ENCODE peak calls at places on chromosome 18, in nine cellular contexts. N is adrenal gland; D is HTR-8/SVneo; E is heart right ventricle; S is hippocampal formation; P is pancreas; C is stimulated activated CD8-positive, alpha-beta memory T cell treated with anti-CD3 and anti-CD28 coated beads, Interleukin-12 subunit alpha, Interleukin-12 subunit beta, amount 100 ng/mL, for 1 hour; M is ureter; B is fibroblast of gingiva. G is an unnamed sample.

GRCh38 chr18:56869189-56869777 is 218.1 kb downstream of the WDR7 start:
- DNase-seq in N (no peak), D (peak), E (peak), S (peak), P (no peak), C (no peak), M (no peak), B (peak), G (no peak)

GRCh38 chr18:62716679-62717058 is 1.3 kb downstream of the PHLPP1 start:
- DNase-seq in N (peak), D (no peak), E (peak), S (peak), P (peak), C (peak), M (peak), B (no peak), G (no peak)

GRCh38 chr18:12011962-12012549 is 30.7 kb downstream of the IMPA2 start:
- DNase-seq in N (no peak), D (no peak), E (peak), S (no peak), P (peak), C (no peak), M (no peak), B (no peak), G (no peak)

GRCh38 chr18:57844319-57844718 is 41.2 kb upstream of the ATP8B1 start:
- DNase-seq in N (no peak), D (no peak), E (no peak), S (no peak), P (no peak), C (no peak), M (no peak), B (no peak), G (no peak)

GRCh38 chr18:45384137-45384998 is 230.9 kb upstream of the SLC14A2 start:
- DNase-seq in N (peak), D (no peak), E (peak), S (peak), P (peak), C (peak), M (peak), B (peak), G (peak)

GRCh38 chr18:73461780-73462059 is 593.9 kb upstream of the NETO1 start:
- DNase-seq in N (no peak), D (no peak), E (no peak), S (no peak), P (no peak), C (no peak), M (no peak), B (no peak), G (no peak)

GRCh38 chr18:60196818-60197217 is 175.8 kb downstream of the MC4R start:
- DNase-seq in N (no peak), D (no peak), E (no peak), S (no peak), P (no peak), C (no peak), M (no peak), B (no peak), G (no peak)

GRCh38 chr18:39057423-39058057 is 1491.9 kb upstream of the CELF4 start:
- DNase-seq in N (no peak), D (peak), E (no peak), S (no peak), P (no peak), C (no peak), M (no peak), B (no peak), G (no peak)

GRCh38 chr18:48597671-48598070 is 58.8 kb downstream of the CTIF start:
- DNase-seq in N (no peak), D (no peak), E (no peak), S (no peak), P (no peak), C (no peak), M (no peak), B (no peak), G (no peak)

GRCh38 chr18:28863396-28863795 is 686.5 kb upstream of the CDH2 start:
- DNase-seq in N (no peak), D (no peak), E (no peak), S (no peak), P (no peak), C (no peak), M (no peak), B (no peak), G (no peak)

GRCh38 chr18:58615150-58616132 is 13.4 kb downstream of the ALPK2 start:
- DNase-seq in N (no peak), D (no peak), E (no peak), S (no peak), P (no peak), C (peak), M (no peak), B (no peak), G (no peak)

GRCh38 chr18:1014951-1015627 is 110.4 kb downstream of the ADCYAP1 start:
- DNase-seq in N (no peak), D (peak), E (no peak), S (no peak), P (no peak), C (no peak), M (no peak), B (no peak), G (no peak)

GRCh38 chr18:21704603-21705364 is at the start of gene ABHD3:
- DNase-seq in N (peak), D (peak), E (peak), S (peak), P (peak), C (peak), M (peak), B (peak), G (peak)

GRCh38 chr18:33761363-33761762 is 183.3 kb downstream of the ASXL3 start:
- DNase-seq in N (peak), D (no peak), E (peak), S (no peak), P (no peak), C (no peak), M (no peak), B (peak), G (no peak)